ENCODE peak calls at places on chromosome 15, in ten cellular contexts. One of them, this sample, is unnamed. For H3K36me3 and H3K27me3, the result is how much of the 10 kb centered on the place peaks cover.

GRCh38 chr15:43376017-43376705 is 5.3 kb downstream of the TUBGCP4 start:
- DNase-seq in uterus: no peak
- DNase-seq in fibroblast of lung: peak
- DNase-seq in IMR-90: peak
- DNase-seq in transverse colon: peak
- DNase-seq in left ventricle myocardium inferior: no peak
- DNase-seq in CD8-positive, alpha-beta T cell: peak
- DNase-seq in left lung: no peak
- DNase-seq in neural progenitor cell: peak
- DNase-seq in body of pancreas: peak
- DNase-seq in this sample: no peak

GRCh38 chr15:87961851-87962816 is 294.4 kb downstream of the NTRK3 start:
- DNase-seq in neural progenitor cell: no peak
- DNase-seq in left lung: no peak
- DNase-seq in body of pancreas: no peak
- DNase-seq in fibroblast of lung: no peak
- DNase-seq in transverse colon: no peak
- DNase-seq in IMR-90: no peak
- DNase-seq in CD8-positive, alpha-beta T cell: no peak
- DNase-seq in uterus: no peak
- DNase-seq in left ventricle myocardium inferior: no peak
- DNase-seq in this sample: no peak

GRCh38 chr15:63372753-63373152 is 8.9 kb downstream of the CA12 start:
- DNase-seq in left lung: no peak
- DNase-seq in IMR-90: peak
- DNase-seq in CD8-positive, alpha-beta T cell: no peak
- DNase-seq in left ventricle myocardium inferior: no peak
- DNase-seq in transverse colon: no peak
- DNase-seq in uterus: no peak
- DNase-seq in neural progenitor cell: no peak
- DNase-seq in body of pancreas: no peak
- DNase-seq in fibroblast of lung: peak
- DNase-seq in this sample: no peak

GRCh38 chr15:101313041-101313761 is 18.2 kb upstream of the SNRPA1 start:
- DNase-seq in neural progenitor cell: no peak
- DNase-seq in transverse colon: no peak
- DNase-seq in fibroblast of lung: no peak
- DNase-seq in CD8-positive, alpha-beta T cell: no peak
- DNase-seq in uterus: peak
- DNase-seq in left lung: no peak
- DNase-seq in IMR-90: no peak
- DNase-seq in body of pancreas: no peak
- DNase-seq in left ventricle myocardium inferior: no peak
- DNase-seq in this sample: no peak

GRCh38 chr15:74845581-74845980 is 2.6 kb upstream of the ULK3 start:
- DNase-seq in IMR-90: no peak
- DNase-seq in CD8-positive, alpha-beta T cell: peak
- DNase-seq in fibroblast of lung: no peak
- DNase-seq in transverse colon: no peak
- DNase-seq in left ventricle myocardium inferior: no peak
- DNase-seq in uterus: no peak
- DNase-seq in body of pancreas: no peak
- DNase-seq in neural progenitor cell: no peak
- DNase-seq in left lung: peak
- DNase-seq in this sample: no peak

GRCh38 chr15:75037685-75038084 is 14.3 kb downstream of the PPCDC start:
- DNase-seq in fibroblast of lung: no peak
- DNase-seq in uterus: no peak
- DNase-seq in IMR-90: no peak
- DNase-seq in left ventricle myocardium inferior: no peak
- DNase-seq in transverse colon: no peak
- DNase-seq in CD8-positive, alpha-beta T cell: no peak
- DNase-seq in neural progenitor cell: no peak
- DNase-seq in body of pancreas: no peak
- DNase-seq in left lung: no peak
- DNase-seq in this sample: no peak

GRCh38 chr15:86690566-86690965 is 610.9 kb downstream of the AGBL1 start:
- DNase-seq in CD8-positive, alpha-beta T cell: no peak
- DNase-seq in neural progenitor cell: peak
- DNase-seq in transverse colon: no peak
- DNase-seq in left ventricle myocardium inferior: no peak
- DNase-seq in left lung: no peak
- DNase-seq in IMR-90: no peak
- DNase-seq in body of pancreas: no peak
- DNase-seq in uterus: no peak
- DNase-seq in fibroblast of lung: peak
- DNase-seq in this sample: no peak

GRCh38 chr15:71806452-71806931 is 3.9 kb upstream of the NR2E3 start:
- DNase-seq in neural progenitor cell: peak
- DNase-seq in uterus: no peak
- DNase-seq in body of pancreas: peak
- DNase-seq in left lung: no peak
- DNase-seq in IMR-90: peak
- DNase-seq in left ventricle myocardium inferior: no peak
- DNase-seq in CD8-positive, alpha-beta T cell: no peak
- DNase-seq in fibroblast of lung: peak
- DNase-seq in transverse colon: no peak
- DNase-seq in this sample: no peak

GRCh38 chr15:66291816-66292215 is 1.6 kb upstream of the DIS3L start:
- DNase-seq in CD8-positive, alpha-beta T cell: no peak
- DNase-seq in body of pancreas: no peak
- DNase-seq in transverse colon: no peak
- DNase-seq in left ventricle myocardium inferior: no peak
- DNase-seq in uterus: no peak
- DNase-seq in fibroblast of lung: no peak
- DNase-seq in left lung: no peak
- DNase-seq in IMR-90: peak
- DNase-seq in neural progenitor cell: no peak
- DNase-seq in this sample: no peak

GRCh38 chr15:89880727-89881126 is 13.1 kb downstream of the AP3S2 start:
- DNase-seq in neural progenitor cell: no peak
- DNase-seq in CD8-positive, alpha-beta T cell: no peak
- DNase-seq in left ventricle myocardium inferior: no peak
- DNase-seq in uterus: no peak
- DNase-seq in IMR-90: no peak
- DNase-seq in body of pancreas: no peak
- DNase-seq in fibroblast of lung: no peak
- DNase-seq in left lung: no peak
- DNase-seq in transverse colon: no peak
- DNase-seq in this sample: no peak

GRCh38 chr15:45373961-45374360 is 4.4 kb downstream of the GATM start:
- DNase-seq in body of pancreas: no peak
- DNase-seq in uterus: no peak
- DNase-seq in IMR-90: no peak
- DNase-seq in left ventricle myocardium inferior: no peak
- DNase-seq in transverse colon: no peak
- DNase-seq in left lung: no peak
- DNase-seq in neural progenitor cell: no peak
- DNase-seq in CD8-positive, alpha-beta T cell: no peak
- DNase-seq in fibroblast of lung: no peak
- DNase-seq in this sample: no peak

GRCh38 chr15:45375836-45376235 is 2.5 kb downstream of the GATM start:
- DNase-seq in left lung: no peak
- DNase-seq in left ventricle myocardium inferior: no peak
- DNase-seq in fibroblast of lung: no peak
- DNase-seq in transverse colon: no peak
- DNase-seq in CD8-positive, alpha-beta T cell: no peak
- DNase-seq in IMR-90: no peak
- DNase-seq in uterus: no peak
- DNase-seq in body of pancreas: no peak
- DNase-seq in neural progenitor cell: no peak
- DNase-seq in this sample: no peak

GRCh38 chr15:45371546-45371945 is 6.8 kb downstream of the GATM start:
- DNase-seq in fibroblast of lung: no peak
- DNase-seq in CD8-positive, alpha-beta T cell: no peak
- DNase-seq in body of pancreas: no peak
- DNase-seq in left ventricle myocardium inferior: no peak
- DNase-seq in left lung: no peak
- DNase-seq in uterus: no peak
- DNase-seq in IMR-90: no peak
- DNase-seq in transverse colon: no peak
- DNase-seq in neural progenitor cell: no peak
- DNase-seq in this sample: no peak

GRCh38 chr15:45376300-45376928 is 1.9 kb downstream of the GATM start:
- DNase-seq in left ventricle myocardium inferior: no peak
- DNase-seq in uterus: no peak
- DNase-seq in body of pancreas: peak
- DNase-seq in fibroblast of lung: no peak
- DNase-seq in neural progenitor cell: no peak
- DNase-seq in CD8-positive, alpha-beta T cell: no peak
- DNase-seq in left lung: no peak
- DNase-seq in transverse colon: no peak
- DNase-seq in IMR-90: no peak
- DNase-seq in this sample: no peak

GRCh38 chr15:45372032-45372995 is 6.0 kb downstream of the GATM start:
- DNase-seq in left ventricle myocardium inferior: no peak
- DNase-seq in transverse colon: no peak
- DNase-seq in left lung: no peak
- DNase-seq in IMR-90: no peak
- DNase-seq in CD8-positive, alpha-beta T cell: no peak
- DNase-seq in uterus: no peak
- DNase-seq in body of pancreas: no peak
- DNase-seq in fibroblast of lung: no peak
- DNase-seq in neural progenitor cell: no peak
- DNase-seq in this sample: no peak
- H3K36me3 ChIP-seq in left ventricle myocardium inferior: under half
- H3K36me3 ChIP-seq in transverse colon: under half
- H3K36me3 ChIP-seq in left lung: under half
- H3K36me3 ChIP-seq in IMR-90: under half
- H3K36me3 ChIP-seq in CD8-positive, alpha-beta T cell: under half
- H3K36me3 ChIP-seq in uterus: under half
- H3K36me3 ChIP-seq in body of pancreas: under half
- H3K36me3 ChIP-seq in fibroblast of lung: under half
- H3K36me3 ChIP-seq in neural progenitor cell: under half
- H3K36me3 ChIP-seq in this sample: under half

DNA sequence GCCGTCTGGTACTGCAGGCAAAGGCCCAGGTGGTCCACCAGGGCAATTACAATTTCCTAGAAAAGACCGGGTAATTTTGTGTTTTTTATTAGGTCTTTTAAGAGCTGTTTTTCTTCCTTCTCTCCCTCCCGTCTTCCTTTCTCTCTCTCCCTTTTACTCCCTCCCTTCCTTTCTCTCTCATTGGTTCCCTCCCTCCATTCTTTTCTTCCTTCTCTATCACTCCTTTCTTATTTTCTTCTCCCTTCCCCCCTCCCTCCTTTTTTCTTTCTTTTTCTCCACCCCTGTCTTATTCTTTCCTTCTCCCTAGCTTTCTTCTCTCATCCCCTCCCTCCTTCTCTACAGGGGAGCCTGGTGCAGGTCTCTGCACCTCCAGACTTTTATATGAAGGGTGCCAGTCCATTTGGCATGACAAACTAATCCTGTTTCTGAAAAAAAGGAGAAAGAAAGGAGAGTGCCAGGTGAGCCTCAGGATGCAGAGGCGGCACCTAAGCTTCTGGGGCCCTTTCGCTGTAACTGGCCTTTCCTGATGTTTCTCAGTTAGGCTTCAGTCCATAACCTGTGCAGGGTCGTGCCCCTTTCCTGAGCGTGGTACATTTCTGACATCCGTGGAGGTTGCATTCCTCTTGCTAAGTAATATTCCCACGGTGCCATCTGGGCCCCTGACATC is 9.1 kb upstream of the ONECUT1 start:
- DNase-seq in left ventricle myocardium inferior: no peak
- DNase-seq in body of pancreas: no peak
- DNase-seq in transverse colon: no peak
- DNase-seq in uterus: no peak
- DNase-seq in IMR-90: no peak
- DNase-seq in left lung: no peak
- DNase-seq in fibroblast of lung: no peak
- DNase-seq in CD8-positive, alpha-beta T cell: no peak
- DNase-seq in neural progenitor cell: no peak
- DNase-seq in this sample: no peak
- H3K27me3 ChIP-seq in left ventricle myocardium inferior: half or more
- H3K27me3 ChIP-seq in body of pancreas: under half
- H3K27me3 ChIP-seq in transverse colon: half or more
- H3K27me3 ChIP-seq in uterus: half or more
- H3K27me3 ChIP-seq in IMR-90: half or more
- H3K27me3 ChIP-seq in left lung: half or more
- H3K27me3 ChIP-seq in fibroblast of lung: half or more
- H3K27me3 ChIP-seq in CD8-positive, alpha-beta T cell: half or more
- H3K27me3 ChIP-seq in neural progenitor cell: half or more
- H3K27me3 ChIP-seq in this sample: half or more

GRCh38 chr15:31953573-31953972 is 76.7 kb upstream of the CHRNA7 start:
- DNase-seq in uterus: no peak
- DNase-seq in body of pancreas: no peak
- DNase-seq in fibroblast of lung: no peak
- DNase-seq in left lung: no peak
- DNase-seq in CD8-positive, alpha-beta T cell: no peak
- DNase-seq in IMR-90: no peak
- DNase-seq in transverse colon: no peak
- DNase-seq in neural progenitor cell: peak
- DNase-seq in left ventricle myocardium inferior: no peak
- DNase-seq in this sample: no peak
- TF ChIP-seq CTCF in uterus: no peak
- TF ChIP-seq CTCF in body of pancreas: no peak
- TF ChIP-seq CTCF in fibroblast of lung: no peak
- TF ChIP-seq CTCF in left lung: no peak
- TF ChIP-seq CTCF in CD8-positive, alpha-beta T cell: no peak
- TF ChIP-seq CTCF in IMR-90: no peak
- TF ChIP-seq CTCF in transverse colon: no peak
- TF ChIP-seq CTCF in neural progenitor cell: peak
- TF ChIP-seq CTCF in left ventricle myocardium inferior: no peak
- TF ChIP-seq CTCF in this sample: no peak

GRCh38 chr15:42100021-42100800 is 5.8 kb upstream of the PLA2G4D start:
- DNase-seq in neural progenitor cell: no peak
- DNase-seq in CD8-positive, alpha-beta T cell: no peak
- DNase-seq in left lung: no peak
- DNase-seq in uterus: no peak
- DNase-seq in IMR-90: peak
- DNase-seq in fibroblast of lung: peak
- DNase-seq in transverse colon: no peak
- DNase-seq in left ventricle myocardium inferior: no peak
- DNase-seq in body of pancreas: no peak
- DNase-seq in this sample: peak

GRCh38 chr15:42094512-42094963 is at the start of gene PLA2G4D:
- DNase-seq in left ventricle myocardium inferior: no peak
- DNase-seq in uterus: no peak
- DNase-seq in body of pancreas: no peak
- DNase-seq in IMR-90: no peak
- DNase-seq in CD8-positive, alpha-beta T cell: no peak
- DNase-seq in transverse colon: no peak
- DNase-seq in left lung: peak
- DNase-seq in neural progenitor cell: no peak
- DNase-seq in fibroblast of lung: no peak
- DNase-seq in this sample: peak

GRCh38 chr15:42092666-42093445 is 1.5 kb downstream of the PLA2G4D start:
- DNase-seq in neural progenitor cell: no peak
- DNase-seq in IMR-90: no peak
- DNase-seq in CD8-positive, alpha-beta T cell: no peak
- DNase-seq in transverse colon: no peak
- DNase-seq in body of pancreas: no peak
- DNase-seq in uterus: no peak
- DNase-seq in left ventricle myocardium inferior: peak
- DNase-seq in fibroblast of lung: no peak
- DNase-seq in left lung: peak
- DNase-seq in this sample: no peak

GRCh38 chr15:42093966-42094365 is 396 bp downstream of the PLA2G4D start:
- DNase-seq in neural progenitor cell: no peak
- DNase-seq in left ventricle myocardium inferior: no peak
- DNase-seq in CD8-positive, alpha-beta T cell: no peak
- DNase-seq in fibroblast of lung: no peak
- DNase-seq in transverse colon: no peak
- DNase-seq in body of pancreas: no peak
- DNase-seq in IMR-90: no peak
- DNase-seq in uterus: no peak
- DNase-seq in left lung: no peak
- DNase-seq in this sample: no peak

GRCh38 chr15:42097018-42097417 is 2.7 kb upstream of the PLA2G4D start:
- DNase-seq in transverse colon: no peak
- DNase-seq in neural progenitor cell: no peak
- DNase-seq in CD8-positive, alpha-beta T cell: no peak
- DNase-seq in left ventricle myocardium inferior: no peak
- DNase-seq in uterus: no peak
- DNase-seq in IMR-90: no peak
- DNase-seq in fibroblast of lung: no peak
- DNase-seq in body of pancreas: no peak
- DNase-seq in left lung: no peak
- DNase-seq in this sample: no peak
- H3K36me3 ChIP-seq in transverse colon: under half
- H3K36me3 ChIP-seq in neural progenitor cell: under half
- H3K36me3 ChIP-seq in CD8-positive, alpha-beta T cell: under half
- H3K36me3 ChIP-seq in left ventricle myocardium inferior: under half
- H3K36me3 ChIP-seq in uterus: under half
- H3K36me3 ChIP-seq in IMR-90: under half
- H3K36me3 ChIP-seq in fibroblast of lung: under half
- H3K36me3 ChIP-seq in body of pancreas: under half
- H3K36me3 ChIP-seq in left lung: under half
- H3K36me3 ChIP-seq in this sample: under half